ENCODE peak calls at places on chromosomes 1 and 21, in four cellular contexts. D is hepatocyte, W is heart left ventricle, E is neural progenitor cell. X is an unnamed sample.

GRCh38 chr21:38377165-38378093 is 120.6 kb downstream of the KCNJ15 start:
- DNase-seq in D (no peak), W (no peak), E (no peak), X (no peak)

GRCh38 chr1:178464141-178464540 is 32.6 kb downstream of the CLEC20A start:
- DNase-seq in D (no peak), W (no peak), E (no peak), X (no peak)

GRCh38 chr1:109482796-109483638 is 688 bp upstream of the ATXN7L2 start:
- DNase-seq in D (peak), W (peak), E (peak), X (peak)

GRCh38 chr1:73813726-73814125 is 384.2 kb downstream of the LRRIQ3 start:
- DNase-seq in D (peak), W (no peak), E (peak), X (no peak)

GRCh38 chr1:10765734-10766478 is 30.5 kb downstream of the CASZ1 start:
- DNase-seq in D (no peak), W (no peak), E (no peak), X (no peak)

GRCh38 chr1:94801919-94802546 is 18.1 kb upstream of the SLC44A3 start:
- DNase-seq in D (peak), W (no peak), E (peak), X (peak)

GRCh38 chr1:150309758-150310495 is 11.4 kb upstream of the PRPF3 start:
- DNase-seq in D (no peak), W (no peak), E (no peak), X (no peak)

GRCh38 chr1:95117207-95118018 is at the start of gene TLCD4:
- DNase-seq in D (peak), W (peak), E (peak), X (peak)

GRCh38 chr21:29586696-29587095 is 288.0 kb downstream of the BACH1 start:
- DNase-seq in D (no peak), W (no peak), E (no peak), X (no peak)

GRCh38 chr1:53572061-53572801 is 113.0 kb downstream of the DMRTB1 start:
- DNase-seq in D (peak), W (no peak), E (peak), X (peak)

GRCh38 chr1:1629430-1630190 is 2.4 kb upstream of the MMP23B start:
- DNase-seq in D (no peak), W (peak), E (no peak), X (peak)

GRCh38 chr1:79599257-79599656 is 592.7 kb upstream of the ADGRL4 start:
- DNase-seq in D (no peak), W (no peak), E (no peak), X (no peak)

GRCh38 chr21:34989337-34990151 is 59.6 kb downstream of the RUNX1 start:
- DNase-seq in D (no peak), W (no peak), E (peak), X (no peak)

GRCh38 chr1:187051618-187052232 is 223.0 kb downstream of the PLA2G4A start:
- DNase-seq in D (peak), W (no peak), E (peak), X (no peak)

GRCh38 chr1:13675222-13675621 is 24.8 kb upstream of the PRDM2 start:
- DNase-seq in D (no peak), W (no peak), E (no peak), X (no peak)

GRCh38 chr1:228472655-228473054 is 14.5 kb upstream of the RNF187 start:
- DNase-seq in D (no peak), W (no peak), E (no peak), X (no peak)

GRCh38 chr1:163205513-163205912 is 2.8 kb upstream of the RGS5 start:
- DNase-seq in D (no peak), W (no peak), E (no peak), X (no peak)

GRCh38 chr1:53644909-53645689 is 93.9 kb downstream of the GLIS1 start:
- DNase-seq in D (no peak), W (no peak), E (no peak), X (no peak)

GRCh38 chr1:177950506-177950905 is 19.4 kb downstream of the SEC16B start:
- DNase-seq in D (no peak), W (no peak), E (no peak), X (no peak)

GRCh38 chr21:42629856-42630410 is 23.5 kb upstream of the PDE9A start:
- DNase-seq in D (no peak), W (no peak), E (no peak), X (no peak)

GRCh38 chr21:45889961-45890360 is 91.6 kb upstream of the COL6A1 start:
- DNase-seq in D (no peak), W (no peak), E (peak), X (no peak)

GRCh38 chr1:195415584-195415983 is 1192.7 kb downstream of the KCNT2 start:
- DNase-seq in D (no peak), W (no peak), E (no peak), X (no peak)

GRCh38 chr1:171313319-171313834 is 606 bp upstream of the FMO4 start:
- DNase-seq in D (no peak), W (no peak), E (no peak), X (no peak)

GRCh38 chr1:228463559-228464455 is 23.4 kb upstream of the RNF187 start:
- DNase-seq in D (peak), W (no peak), E (peak), X (peak)

GRCh38 chr1:6352138-6352563 is 41.4 kb downstream of the ACOT7 start:
- DNase-seq in D (no peak), W (no peak), E (no peak), X (no peak)

GRCh38 chr21:34613679-34614442 is 1.1 kb downstream of the RCAN1 start:
- DNase-seq in D (peak), W (no peak), E (peak), X (no peak)

GRCh38 chr1:172107261-172107820 is 266.0 kb downstream of the DNM3 start:
- DNase-seq in D (no peak), W (no peak), E (no peak), X (no peak)

GRCh38 chr1:46523556-46524443 is 27.6 kb downstream of the KNCN start:
- DNase-seq in D (no peak), W (no peak), E (no peak), X (no peak)

GRCh38 chr1:42380617-42381423 is at the start of gene RIMKLA:
- DNase-seq in D (peak), W (peak), E (peak), X (peak)

GRCh38 chr1:10736623-10737267 is 59.7 kb downstream of the CASZ1 start:
- DNase-seq in D (no peak), W (no peak), E (no peak), X (no peak)

GRCh38 chr1:186950547-186950946 is 121.8 kb downstream of the PLA2G4A start:
- DNase-seq in D (no peak), W (no peak), E (no peak), X (no peak)

GRCh38 chr1:208510192-208510952 is 266.2 kb upstream of the PLXNA2 start:
- DNase-seq in D (peak), W (no peak), E (no peak), X (no peak)

GRCh38 chr1:166080965-166081870 is 85.6 kb downstream of the FAM78B start:
- DNase-seq in D (no peak), W (no peak), E (no peak), X (no peak)

GRCh38 chr1:228554107-228554506 is 66.9 kb downstream of the RNF187 start:
- DNase-seq in D (no peak), W (no peak), E (no peak), X (no peak)

GRCh38 chr1:59414406-59415133 is 117.7 kb downstream of the FGGY start:
- DNase-seq in D (no peak), W (no peak), E (no peak), X (peak)

GRCh38 chr1:110210604-110211502 is 739 bp downstream of the KCNC4 start:
- DNase-seq in D (peak), W (peak), E (peak), X (peak)

GRCh38 chr1:12201343-12202189 is 28.3 kb upstream of the VPS13D start:
- DNase-seq in D (no peak), W (no peak), E (no peak), X (no peak)

GRCh38 chr1:21834094-21834493 is 22.0 kb downstream of the LDLRAD2 start:
- DNase-seq in D (no peak), W (no peak), E (no peak), X (no peak)

GRCh38 chr1:58726581-58726980 is 26.7 kb upstream of the MYSM1 start:
- DNase-seq in D (no peak), W (no peak), E (no peak), X (no peak)

GRCh38 chr1:9539829-9540550 is 725 bp downstream of the SLC25A33 start:
- DNase-seq in D (peak), W (peak), E (peak), X (peak)

GRCh38 chr1:115506523-115507255 is 135.1 kb upstream of the VANGL1 start:
- DNase-seq in D (no peak), W (no peak), E (no peak), X (no peak)
- H3K4me3 ChIP-seq in D (no peak), W (no peak), E (no peak), X (no peak)

GRCh38 chr1:235272851-235273250 is 55.1 kb downstream of the ARID4B start:
- DNase-seq in D (no peak), W (no peak), E (no peak), X (no peak)

GRCh38 chr1:235266325-235266724 is 61.7 kb downstream of the ARID4B start:
- DNase-seq in D (no peak), W (no peak), E (no peak), X (no peak)

GRCh38 chr1:235275223-235275622 is 52.8 kb downstream of the ARID4B start:
- DNase-seq in D (no peak), W (no peak), E (no peak), X (no peak)

GRCh38 chr1:235266967-235267366 is 61.0 kb downstream of the ARID4B start:
- DNase-seq in D (no peak), W (no peak), E (no peak), X (no peak)

GRCh38 chr1:235270625-235271024 is 57.4 kb downstream of the ARID4B start:
- DNase-seq in D (no peak), W (no peak), E (no peak), X (no peak)
- TF ChIP-seq CTCF in D (no peak), W (no peak), E (no peak), X (no peak)

DNA sequence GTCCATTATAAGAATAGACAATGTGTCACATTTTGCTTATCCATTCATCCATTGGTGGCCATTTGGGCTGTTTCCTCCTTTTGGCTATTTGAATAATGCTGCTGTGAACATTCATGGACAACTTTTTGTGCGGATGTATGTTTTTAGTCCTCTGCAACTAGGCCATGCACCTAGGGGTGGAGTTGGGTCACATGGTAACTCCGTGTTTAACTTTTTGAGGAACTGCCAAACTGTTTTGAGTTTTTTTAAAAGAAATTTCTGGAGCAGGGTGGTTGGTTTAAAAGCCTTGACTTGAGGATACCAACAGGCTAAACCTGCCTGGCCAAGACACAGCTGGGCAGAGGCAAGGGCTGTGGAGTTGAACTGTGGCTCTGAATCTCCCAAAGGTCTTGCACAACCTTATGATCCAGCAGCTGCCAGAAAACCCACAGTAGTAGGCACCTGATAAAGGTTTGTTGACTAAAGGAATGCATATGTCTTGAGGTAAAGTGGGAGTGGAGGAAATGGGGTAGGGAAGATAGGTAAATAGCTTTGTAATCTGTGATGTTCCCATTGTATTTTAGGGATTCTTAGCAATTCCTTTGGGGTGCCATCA is 5.6 kb upstream of the RPTN start:
- DNase-seq in D (no peak), W (no peak), E (no peak), X (no peak)
- H3K4me3 ChIP-seq in D (no peak), W (no peak), E (no peak), X (no peak)

GRCh38 chr1:64848136-64848535 is 103.3 kb downstream of the RAVER2 start:
- DNase-seq in D (no peak), W (no peak), E (no peak), X (no peak)
- TF ChIP-seq CTCF in D (no peak), W (no peak), E (no peak), X (no peak)

DNA sequence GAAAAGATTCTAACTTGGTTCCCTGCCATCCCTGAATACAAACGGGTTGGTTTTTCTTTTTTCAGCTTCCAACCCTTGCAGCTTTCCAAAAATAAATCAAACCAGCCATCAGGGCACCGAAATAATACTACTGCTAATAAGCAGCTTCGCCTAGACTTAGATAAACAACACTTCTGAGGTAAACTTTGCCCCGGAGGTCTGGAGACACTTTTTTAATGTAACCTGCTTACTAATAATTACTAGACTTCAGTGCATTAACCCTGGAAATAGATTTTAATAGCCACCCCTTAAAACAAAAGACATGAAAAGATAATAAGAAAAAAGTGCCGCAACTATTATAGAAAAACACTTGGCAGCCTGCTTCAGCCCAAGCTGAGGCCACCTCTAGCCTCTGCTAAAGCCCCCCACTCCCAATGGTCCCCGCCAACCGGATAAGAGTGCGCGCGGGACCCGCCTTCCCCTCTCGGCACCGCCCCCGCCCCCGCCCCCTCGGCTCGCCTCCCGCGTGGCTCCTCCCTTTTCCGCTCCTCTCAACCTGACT is 405 bp upstream of the GADD45A start:
- DNase-seq in D (no peak), W (no peak), E (no peak), X (no peak)
- H3K4me3 ChIP-seq in D (peak), W (no peak), E (no peak), X (peak)

DNA sequence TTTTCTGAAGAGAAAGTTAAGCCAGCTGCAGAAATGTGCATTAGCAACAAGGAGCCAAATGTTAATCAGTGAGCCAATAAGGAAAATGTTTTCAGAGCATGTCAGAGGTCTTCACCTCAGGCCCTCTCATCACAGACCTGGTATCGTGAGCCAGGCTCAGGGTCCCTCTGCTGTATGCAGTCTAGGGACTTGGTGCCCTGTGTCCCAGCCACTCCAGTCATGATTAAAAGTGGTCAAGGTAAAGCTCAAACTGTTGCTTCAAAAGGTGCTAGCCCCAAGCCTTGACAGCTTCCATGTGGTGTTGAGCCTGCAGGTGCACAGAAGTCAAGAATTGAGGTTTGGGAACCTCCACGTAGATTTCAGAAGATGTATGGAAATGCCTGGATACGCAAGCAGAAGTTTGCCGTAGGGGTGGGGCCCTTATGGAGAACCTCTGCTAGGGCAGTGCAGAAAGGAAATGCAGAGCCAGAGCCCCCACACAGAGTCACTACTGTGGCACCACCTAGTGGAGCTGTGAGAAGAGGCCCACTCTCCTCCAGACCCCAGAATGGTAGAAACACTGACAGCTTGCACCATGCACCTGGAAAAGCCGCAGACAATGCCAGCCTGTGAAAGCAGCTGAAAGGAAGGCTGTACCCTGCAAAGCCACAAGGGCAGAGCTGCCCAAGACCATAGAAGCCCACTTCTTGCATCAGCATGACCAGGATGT is 1128.7 kb downstream of the AMY1C start:
- DNase-seq in D (no peak), W (no peak), E (peak), X (peak)
- TF ChIP-seq CTCF in D (no peak), W (no peak), E (peak), X (peak)

DNA sequence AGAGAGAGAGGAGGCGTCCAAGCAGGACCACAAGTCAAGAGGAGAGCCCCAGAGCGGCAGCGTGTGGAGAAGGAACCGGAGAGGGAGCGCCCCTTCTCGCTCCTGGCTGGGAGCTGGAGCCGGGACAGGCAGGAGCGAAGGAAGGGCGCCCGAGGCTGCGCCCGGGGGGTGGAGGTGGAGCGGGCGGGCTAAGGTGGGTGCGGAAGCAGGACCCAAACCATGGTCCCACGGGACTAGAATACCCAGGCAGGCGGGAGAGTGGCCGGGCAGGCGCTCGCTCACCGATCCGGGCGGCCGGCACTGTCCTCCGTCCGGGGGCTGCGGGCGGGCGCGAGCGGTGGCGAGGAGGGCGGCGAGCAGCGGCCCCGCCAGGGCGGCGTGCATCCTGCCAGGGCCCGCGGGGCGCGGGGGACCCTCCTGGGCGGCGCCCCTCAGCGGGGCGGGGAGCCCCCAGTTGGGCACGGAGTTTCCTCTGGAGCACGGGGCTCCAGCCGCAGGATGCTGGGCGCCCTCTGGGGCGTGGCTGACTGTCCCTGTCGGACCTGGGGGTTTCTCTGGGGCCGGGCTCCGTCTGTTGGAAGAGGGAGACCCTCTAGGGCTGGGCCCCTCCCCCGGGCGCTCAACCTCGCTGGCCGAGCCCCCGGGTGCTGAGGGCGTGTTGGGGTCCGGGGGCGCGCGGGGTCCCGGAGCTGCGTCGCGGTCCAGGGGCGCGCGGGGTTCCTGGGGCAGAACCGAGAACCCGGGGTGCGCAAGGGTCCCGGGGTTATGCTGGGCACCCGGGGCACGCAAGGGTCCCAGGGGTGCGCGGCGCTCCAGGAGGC is 569 bp downstream of the TRABD2B start:
- DNase-seq in D (peak), W (peak), E (peak), X (peak)
- H3K4me3 ChIP-seq in D (peak), W (peak), E (peak), X (peak)